ENCODE peak calls at places on chromosomes 7 and 10, in nine cellular contexts. P is CD8-positive, alpha-beta T cell; Y is ascending aorta; Q is stimulated activated CD8-positive, alpha-beta memory T cell treated with anti-CD3 and anti-CD28 coated beads, Interleukin-4, amount 100 ng/mL, for 24 hours; M is stimulated activated CD4-positive, alpha-beta T cell treated with anti-CD3 and anti-CD28 coated beads, Interleukin-1b, Interleukin-23, amount 100 ng/mL, for 1 hour; C is HFFc6; U is globus pallidus; G is mucosa of gallbladder; N is SK-N-MC. H is an unnamed sample.

GRCh38 chr10:113111900-113112853 is 162.1 kb downstream of the TCF7L2 start:
- DNase-seq in P (no peak), G (no peak), M (no peak), Y (no peak), N (no peak), C (no peak), U (no peak), Q (no peak), H (no peak)

GRCh38 chr7:117004899-117005298 is 51.6 kb downstream of the ST7 start:
- DNase-seq in Y (no peak), N (no peak), G (no peak), Q (no peak), C (no peak), U (no peak), M (no peak), P (no peak), H (no peak)

GRCh38 chr7:153188630-153189029 is 429.1 kb downstream of the ACTR3B start:
- DNase-seq in U (no peak), G (no peak), C (no peak), Q (no peak), P (no peak), M (no peak), Y (no peak), N (no peak), H (peak)

GRCh38 chr10:30127120-30127541 is 67.7 kb upstream of the JCAD start:
- DNase-seq in Y (no peak), P (no peak), Q (no peak), G (no peak), M (no peak), U (no peak), N (no peak), C (no peak), H (no peak)

GRCh38 chr7:66326501-66327180 is 121.5 kb downstream of the TPST1 start:
- DNase-seq in Q (no peak), C (peak), P (no peak), N (no peak), Y (no peak), U (no peak), G (no peak), M (no peak), H (no peak)

GRCh38 chr7:128697301-128697905 is 25.3 kb downstream of the GARIN1A start:
- DNase-seq in G (no peak), P (peak), U (no peak), Y (no peak), N (no peak), Q (peak), M (no peak), C (peak), H (peak)

GRCh38 chr10:133159611-133159949 is 439 bp upstream of the KNDC1 start:
- DNase-seq in Y (no peak), P (no peak), N (no peak), G (no peak), C (no peak), U (no peak), Q (no peak), M (no peak), H (no peak)

GRCh38 chr7:18550574-18550973 is 55.0 kb downstream of the HDAC9 start:
- DNase-seq in M (no peak), G (no peak), Q (no peak), Y (no peak), N (no peak), P (no peak), C (no peak), U (no peak), H (no peak)

GRCh38 chr7:127832592-127832991 is 180.6 kb downstream of the SND1 start:
- DNase-seq in N (no peak), U (no peak), G (no peak), Q (no peak), Y (no peak), P (no peak), C (no peak), M (no peak), H (no peak)

GRCh38 chr7:26367219-26367711 is 75.6 kb downstream of the SNX10 start:
- DNase-seq in G (no peak), M (no peak), P (no peak), Q (no peak), N (no peak), Y (no peak), C (no peak), U (no peak), H (no peak)

GRCh38 chr10:20369863-20370736 is 527.0 kb downstream of the NEBL start:
- DNase-seq in Y (no peak), G (no peak), Q (no peak), U (no peak), P (no peak), M (no peak), N (no peak), C (no peak), H (no peak)

GRCh38 chr10:96044686-96045085 is 1.3 kb downstream of the CCNJ start:
- DNase-seq in M (no peak), U (peak), Q (no peak), C (peak), P (no peak), G (no peak), Y (no peak), N (no peak), H (no peak)

GRCh38 chr10:49220031-49220430 is 31.8 kb upstream of the TMEM273 start:
- DNase-seq in N (no peak), P (no peak), G (no peak), M (no peak), U (no peak), Y (no peak), Q (no peak), C (peak), H (no peak)

GRCh38 chr7:105808209-105808608 is 68.2 kb downstream of the ATXN7L1 start:
- DNase-seq in U (no peak), Q (no peak), N (no peak), C (no peak), M (no peak), P (no peak), G (no peak), Y (no peak), H (no peak)

H was measured in thyroid gland.